ENCODE peak calls at places on chromosomes 12 and 14, in seven cellular contexts. A is mesenchymal stem cell, R is IMR-90, J is neuronal stem cell, M is H9, S is mesendoderm, K is H1. E is an unnamed sample.

GRCh38 chr14:69879175-69880047 is at the start of gene SMOC1:
- DNase-seq in A (peak; percentile 2), R (peak; percentile 79), J (peak; percentile 81), M (peak; percentile 87), S (peak; percentile 73), K (peak; percentile 88), E (peak; percentile 15)

GRCh38 chr12:3777206-3777809 is 24.4 kb upstream of the CRACR2A start:
- DNase-seq in A (peak; percentile 48), R (peak; percentile 43), J (peak; percentile 23), M (no peak), S (peak; percentile 46), K (no peak), E (peak; percentile 68)

GRCh38 chr14:102345232-102345631 is 17.5 kb downstream of the CINP start:
- DNase-seq in A (no peak), R (no peak), J (no peak), M (no peak), S (no peak), K (no peak), E (no peak)

GRCh38 chr12:13592063-13592942 is 389.1 kb downstream of the GRIN2B start:
- DNase-seq in A (no peak), R (no peak), J (no peak), M (no peak), S (peak; percentile 90), K (no peak), E (no peak)

GRCh38 chr12:92568631-92569128 is 134.1 kb upstream of the PLEKHG7 start:
- DNase-seq in A (no peak), R (no peak), J (no peak), M (no peak), S (no peak), K (no peak), E (no peak)

GRCh38 chr12:60419986-60420385 is 824.2 kb downstream of the SLC16A7 start:
- DNase-seq in A (no peak), R (no peak), J (no peak), M (no peak), S (no peak), K (no peak), E (no peak)

GRCh38 chr12:124599074-124599999 is 31.9 kb upstream of the NCOR2 start:
- DNase-seq in A (peak; percentile 36), R (peak; percentile 45), J (no peak), M (no peak), S (no peak), K (no peak), E (peak; percentile 74)

GRCh38 chr14:74647834-74648361 is 35.9 kb upstream of the LTBP2 start:
- DNase-seq in A (no peak), R (no peak), J (no peak), M (no peak), S (no peak), K (no peak), E (no peak)

GRCh38 chr14:80977103-80977728 is 21.8 kb downstream of the TSHR start:
- DNase-seq in A (no peak), R (no peak), J (no peak), M (no peak), S (peak; percentile 30), K (no peak), E (no peak)

GRCh38 chr12:4256043-4256826 is 17.3 kb upstream of the CCND2 start:
- DNase-seq in A (no peak), R (no peak), J (no peak), M (no peak), S (no peak), K (no peak), E (no peak)

GRCh38 chr12:69167648-69168165 is 71.7 kb upstream of the CPSF6 start:
- DNase-seq in A (no peak), R (no peak), J (no peak), M (peak; percentile 46), S (no peak), K (no peak), E (no peak)

GRCh38 chr12:64860446-64860998 is 36.1 kb downstream of the TBC1D30 start:
- DNase-seq in A (no peak), R (no peak), J (no peak), M (no peak), S (no peak), K (no peak), E (no peak)

GRCh38 chr12:113104953-113105510 is 30.5 kb downstream of the RASAL1 start:
- DNase-seq in A (no peak), R (no peak), J (no peak), M (no peak), S (no peak), K (no peak), E (no peak)

GRCh38 chr12:116697305-116698130 is 40.4 kb downstream of the SPRING1 start:
- DNase-seq in A (no peak), R (no peak), J (no peak), M (peak; percentile 82), S (peak; percentile 90), K (no peak), E (peak; percentile 31)

GRCh38 chr12:1611775-1612174 is 17.3 kb upstream of the WNT5B start:
- DNase-seq in A (peak; percentile 46), R (peak; percentile 95), J (no peak), M (no peak), S (no peak), K (no peak), E (no peak)

GRCh38 chr12:113325938-113326337 is 9.0 kb downstream of the SLC8B1 start:
- DNase-seq in A (peak; percentile 24), R (peak; percentile 75), J (no peak), M (no peak), S (no peak), K (no peak), E (no peak)

GRCh38 chr12:44286336-44286735 is 450.5 kb downstream of the TMEM117 start:
- DNase-seq in A (peak; percentile 36), R (peak; percentile 35), J (no peak), M (no peak), S (no peak), K (no peak), E (no peak)

GRCh38 chr14:90698379-90698869 is 117.8 kb downstream of the TTC7B start:
- DNase-seq in A (peak; percentile 64), R (peak; percentile 58), J (no peak), M (no peak), S (peak; percentile 45), K (no peak), E (no peak)

GRCh38 chr12:107165581-107165980 is 72.2 kb upstream of the CRY1 start:
- DNase-seq in A (no peak), R (no peak), J (no peak), M (no peak), S (no peak), K (no peak), E (no peak)

GRCh38 chr14:24307575-24308341 is at the start of gene CIDEB:
- DNase-seq in A (peak; percentile 71), R (peak; percentile 43), J (peak; percentile 53), M (peak; percentile 68), S (peak; percentile 71), K (peak; percentile 86), E (peak; percentile 81)

GRCh38 chr14:99599440-99599839 is 4.6 kb downstream of the CCDC85C start:
- DNase-seq in A (no peak), R (no peak), J (no peak), M (no peak), S (no peak), K (no peak), E (no peak)

GRCh38 chr12:57628280-57629191 is 4.5 kb downstream of the B4GALNT1 start:
- DNase-seq in A (no peak), R (no peak), J (no peak), M (peak; percentile 31), S (no peak), K (peak; percentile 48), E (no peak)

DNA sequence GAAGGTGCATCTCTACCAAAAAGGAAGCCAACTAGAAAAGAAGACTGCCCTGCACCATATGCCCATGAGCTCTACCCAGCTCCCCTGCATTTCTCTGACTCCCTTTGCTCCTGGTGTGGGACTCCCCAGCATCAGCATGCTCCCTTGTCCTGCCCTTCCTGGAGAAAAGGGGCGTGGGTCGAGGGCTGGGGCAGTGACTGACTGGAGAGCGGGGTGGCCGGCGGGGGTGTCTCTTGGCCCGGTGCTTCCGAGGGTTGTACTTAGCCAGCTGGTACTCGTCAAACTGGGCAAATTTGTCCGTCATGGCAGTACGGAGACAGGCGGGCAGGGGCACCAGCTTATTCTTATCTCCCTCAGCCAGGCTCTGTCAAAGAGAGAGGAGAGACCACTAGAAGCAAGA is 9.8 kb downstream of the TEP1 start:
- DNase-seq in A (no peak), R (no peak), J (no peak), M (no peak), S (no peak), K (no peak), E (no peak)
- H3K23ac ChIP-seq in A (no peak overlapping the region), R (no peak overlapping the region), J (no peak overlapping the region), M (no peak overlapping the region), S (no peak overlapping the region), K (no peak overlapping the region), E (no peak overlapping the region)

DNA sequence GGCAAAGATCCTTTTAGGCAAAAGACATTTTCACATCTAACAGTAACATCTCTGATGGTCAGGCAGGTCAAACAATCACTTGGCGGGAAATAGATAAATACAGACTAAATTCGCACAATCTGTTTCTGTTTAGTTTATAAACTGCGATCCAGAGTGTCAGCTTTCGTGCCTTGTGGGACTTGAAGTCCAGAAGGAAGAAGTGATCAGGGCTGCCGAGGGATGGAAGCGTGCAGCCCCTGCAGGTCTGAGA is 245 bp upstream of the BRMS1L start:
- DNase-seq in A (no peak), R (no peak), J (no peak), M (no peak), S (no peak), K (no peak), E (no peak)
- H3K9ac ChIP-seq in A (peak overlapping the region; percentile 98), R (peak overlapping the region; percentile 61), J (no peak overlapping the region), M (peak overlapping the region; percentile 23), S (peak overlapping the region; percentile 81), K (no peak overlapping the region), E (no peak overlapping the region)

DNA sequence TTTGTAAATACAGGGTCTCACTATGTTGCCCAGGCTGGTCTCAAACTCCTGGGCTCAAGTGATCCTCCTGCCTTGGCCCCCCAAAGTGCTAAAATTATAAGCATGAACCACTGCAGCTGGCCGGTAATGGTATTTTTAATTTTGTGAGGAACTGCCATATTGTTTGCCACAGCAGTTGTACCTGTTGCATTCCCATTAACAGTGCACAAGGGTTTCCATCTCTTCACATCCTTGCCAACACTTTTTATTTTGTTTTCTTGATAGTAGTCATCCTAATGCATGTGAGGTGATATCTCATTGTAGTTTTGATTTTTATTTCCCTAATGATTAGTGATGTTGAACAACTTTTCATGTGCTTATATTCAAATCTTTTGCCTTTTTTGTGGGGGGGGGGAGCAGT is 13.5 kb downstream of the OR5AU1 start:
- DNase-seq in A (no peak), R (no peak), J (no peak), M (no peak), S (no peak), K (no peak), E (no peak)
- H2BK5ac ChIP-seq in A (no peak overlapping the region), R (no peak overlapping the region), J (no peak overlapping the region), M (no peak overlapping the region), S (no peak overlapping the region), K (no peak overlapping the region), E (no peak overlapping the region)

DNA sequence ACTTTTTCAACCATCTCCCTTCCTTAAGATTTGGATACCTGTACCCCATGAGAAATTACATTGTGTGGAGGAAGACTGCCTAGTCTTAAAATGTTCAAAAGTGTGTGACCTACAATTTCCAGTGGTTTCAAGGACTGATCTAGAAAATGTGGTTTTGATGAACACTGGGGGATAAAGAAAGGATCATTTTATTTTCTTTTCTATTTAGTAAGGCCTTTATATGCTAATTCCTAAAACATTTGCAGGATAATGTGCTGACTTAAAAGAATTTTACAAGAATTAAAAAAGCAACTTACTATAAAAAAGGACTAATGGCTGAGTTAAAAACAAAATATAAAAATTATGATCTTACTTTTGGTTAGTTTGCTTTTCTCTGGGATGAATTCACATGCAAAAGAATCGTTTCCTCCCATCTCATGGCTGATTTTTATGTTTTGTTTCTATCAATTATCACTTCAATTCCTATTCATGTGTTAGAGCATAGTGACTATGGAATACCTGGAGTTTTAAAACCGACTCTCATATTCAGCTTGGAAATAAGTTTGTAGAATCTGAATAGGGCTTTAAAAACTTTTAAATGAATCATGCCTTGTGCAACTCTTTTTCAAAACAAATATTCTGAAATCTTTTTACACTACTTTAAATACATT is 39.9 kb upstream of the PYGL start:
- DNase-seq in A (no peak), R (no peak), J (no peak), M (no peak), S (no peak), K (no peak), E (no peak)
- H3K23ac ChIP-seq in A (no peak overlapping the region), R (no peak overlapping the region), J (no peak overlapping the region), M (no peak overlapping the region), S (no peak overlapping the region), K (no peak overlapping the region), E (no peak overlapping the region)

E was measured in trophoblast cell.